ENCODE peak calls at places on chromosomes 1 and 21, in eight cellular contexts. O is CD8-positive, alpha-beta T cell; J is PC-9; W is astrocyte of the spinal cord; R is stomach; G is RWPE1; H is fibroblast of mammary gland; K is endodermal cell. V is an unnamed sample.

GRCh38 chr1:154403300-154403943 is 1.7 kb upstream of the IL6R start:
- DNase-seq in R (no peak), W (no peak), O (peak; percentile 70), G (no peak), J (no peak), H (no peak), K (no peak), V (no peak)

GRCh38 chr1:20376880-20377494 is 86.3 kb downstream of the VWA5B1 start:
- DNase-seq in J (peak; percentile 53), K (peak; percentile 93), H (peak; percentile 52), W (peak; percentile 33), R (peak; percentile 37), O (peak; percentile 66), G (peak; percentile 54), V (peak; percentile 35)

GRCh38 chr1:59158321-59158720 is 138.6 kb upstream of the FGGY start:
- DNase-seq in H (no peak), K (no peak), J (no peak), G (no peak), W (no peak), R (no peak), O (no peak), V (no peak)

GRCh38 chr1:66929999-66930822 is 5.4 kb downstream of the MIER1 start:
- DNase-seq in O (peak; percentile 97), K (peak; percentile 99), H (peak; percentile 88), W (peak; percentile 95), J (peak; percentile 97), R (peak; percentile 96), G (peak; percentile 71), V (peak; percentile 94)

GRCh38 chr1:233597489-233597901 is 16.4 kb upstream of the KCNK1 start:
- DNase-seq in O (no peak), J (no peak), G (no peak), W (no peak), R (no peak), H (peak; percentile 55), K (no peak), V (no peak)

GRCh38 chr1:17922833-17923232 is 167.7 kb downstream of the ACTL8 start:
- DNase-seq in K (peak; percentile 84), O (no peak), W (no peak), J (peak; percentile 5), H (peak; percentile 45), R (peak; percentile 36), G (peak; percentile 28), V (no peak)

GRCh38 chr1:66546045-66546810 is 12.3 kb downstream of the SGIP1 start:
- DNase-seq in G (no peak), J (no peak), R (no peak), K (no peak), H (peak; percentile 50), W (no peak), O (no peak), V (no peak)

GRCh38 chr1:166197597-166197996 is 30.8 kb upstream of the FAM78B start:
- DNase-seq in K (no peak), G (no peak), R (no peak), W (no peak), O (no peak), J (no peak), H (no peak), V (no peak)

GRCh38 chr1:229636042-229636441 is 10.0 kb downstream of the URB2 start:
- DNase-seq in G (no peak), K (no peak), R (no peak), H (no peak), J (no peak), W (no peak), O (no peak), V (no peak)

GRCh38 chr1:210944255-210944654 is 189.7 kb downstream of the KCNH1 start:
- DNase-seq in H (no peak), K (no peak), O (no peak), J (no peak), W (no peak), G (no peak), R (no peak), V (no peak)

GRCh38 chr21:28754127-28754611 is 238.5 kb downstream of the LTN1 start:
- DNase-seq in K (no peak), J (no peak), H (peak; percentile 79), W (peak; percentile 67), G (no peak), R (no peak), O (no peak), V (no peak)

GRCh38 chr1:173202430-173203145 is 4.5 kb downstream of the TNFSF4 start:
- DNase-seq in O (no peak), H (peak; percentile 92), J (peak; percentile 33), W (peak; percentile 91), K (peak; percentile 57), R (no peak), G (peak; percentile 50), V (no peak)

GRCh38 chr1:47758341-47759237 is 238.6 kb downstream of the TRABD2B start:
- DNase-seq in W (peak; percentile 91), K (peak; percentile 73), H (peak; percentile 18), R (no peak), O (no peak), J (no peak), G (no peak), V (no peak)

GRCh38 chr1:97929874-97930465 is 9.1 kb upstream of the DPYD start:
- DNase-seq in K (no peak), O (no peak), W (no peak), R (no peak), H (no peak), J (no peak), G (no peak), V (no peak)

GRCh38 chr1:115838426-115838804 is 2.5 kb downstream of the NHLH2 start:
- DNase-seq in K (peak; percentile 79), O (no peak), R (no peak), W (no peak), G (no peak), J (no peak), H (no peak), V (no peak)

GRCh38 chr1:60835649-60836048 is 246.7 kb upstream of the NFIA start:
- DNase-seq in J (no peak), O (no peak), R (no peak), H (no peak), K (no peak), W (no peak), G (peak; percentile 36), V (no peak)

GRCh38 chr1:81920245-81920740 is 119.6 kb downstream of the ADGRL2 start:
- DNase-seq in J (no peak), K (peak; percentile 85), H (peak; percentile 62), W (peak; percentile 52), R (no peak), G (no peak), O (no peak), V (no peak)

GRCh38 chr1:28965271-28965870 is 51.0 kb downstream of the EPB41 start:
- DNase-seq in O (no peak), K (no peak), J (no peak), H (no peak), G (peak; percentile 5), W (no peak), R (no peak), V (no peak)

GRCh38 chr1:95326023-95326422 is 92.0 kb downstream of the RWDD3 start:
- DNase-seq in R (no peak), G (no peak), K (no peak), J (no peak), W (no peak), H (no peak), O (no peak), V (no peak)

GRCh38 chr21:28436286-28436932 is 556.3 kb downstream of the LTN1 start:
- DNase-seq in R (no peak), O (no peak), H (peak; percentile 96), G (peak; percentile 50), J (peak; percentile 30), K (no peak), W (peak; percentile 72), V (no peak)

DNA sequence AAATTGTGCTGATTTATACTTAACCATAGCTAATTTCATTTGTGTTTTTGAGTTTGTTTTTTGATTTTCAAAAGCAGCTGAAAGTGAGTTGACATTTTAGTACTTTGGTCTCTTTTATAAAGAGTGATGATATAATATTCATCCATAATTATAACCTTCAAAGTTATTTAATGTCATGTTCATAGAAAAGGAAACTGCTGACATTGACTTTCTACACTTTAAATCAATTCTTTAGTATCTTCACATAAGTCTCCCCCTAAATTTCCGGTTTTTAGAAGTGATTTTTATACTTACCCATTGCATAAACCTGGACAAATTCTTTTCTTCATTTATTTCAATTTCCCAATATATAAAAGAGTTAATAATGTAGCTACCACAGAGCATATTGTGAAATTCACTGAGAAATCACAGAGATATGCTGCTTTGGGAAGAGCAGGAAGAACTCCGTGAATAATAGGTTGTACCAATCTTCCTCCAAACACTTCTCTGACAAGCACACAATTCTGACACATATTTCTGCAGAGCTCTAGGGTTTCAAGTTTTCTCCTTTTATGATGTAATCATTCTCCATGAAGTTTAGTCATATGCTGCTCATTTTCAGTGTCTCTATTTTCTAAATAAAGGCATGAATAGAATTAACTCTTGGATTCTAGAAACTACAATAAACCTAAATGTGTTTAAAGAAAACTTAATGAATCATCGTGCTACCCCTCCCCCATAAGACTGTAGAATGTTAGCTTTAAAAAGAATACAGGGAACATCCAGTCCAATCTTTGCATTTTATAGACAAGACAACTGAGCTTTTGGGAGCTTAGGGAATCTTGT is 25.6 kb upstream of the CDC42BPA start:
- DNase-seq in J (no peak), O (no peak), W (peak; percentile 77), H (peak; percentile 95), R (no peak), K (no peak), G (peak; percentile 81), V (no peak)
- TF ChIP-seq CTCF in J (no peak), O (no peak), W (no peak), H (no peak), R (no peak), K (no peak), G (no peak), V (no peak)

GRCh38 chr21:45863267-45863666 is 118.3 kb upstream of the COL6A1 start:
- DNase-seq in R (no peak), J (no peak), K (peak; percentile 50), H (no peak), G (no peak), O (no peak), W (no peak), V (no peak)
- TF ChIP-seq CTCF in R (no peak), J (no peak), K (peak; percentile 40), H (no peak), G (no peak), O (no peak), W (no peak), V (no peak)

GRCh38 chr1:10536133-10536768 is 61.5 kb downstream of the PEX14 start:
- DNase-seq in W (no peak), G (no peak), K (no peak), H (no peak), J (no peak), O (peak; percentile 17), R (no peak), V (no peak)
- TF ChIP-seq CTCF in W (no peak), G (no peak), K (peak; percentile 51), H (no peak), J (no peak), O (no peak), R (no peak), V (no peak)

DNA sequence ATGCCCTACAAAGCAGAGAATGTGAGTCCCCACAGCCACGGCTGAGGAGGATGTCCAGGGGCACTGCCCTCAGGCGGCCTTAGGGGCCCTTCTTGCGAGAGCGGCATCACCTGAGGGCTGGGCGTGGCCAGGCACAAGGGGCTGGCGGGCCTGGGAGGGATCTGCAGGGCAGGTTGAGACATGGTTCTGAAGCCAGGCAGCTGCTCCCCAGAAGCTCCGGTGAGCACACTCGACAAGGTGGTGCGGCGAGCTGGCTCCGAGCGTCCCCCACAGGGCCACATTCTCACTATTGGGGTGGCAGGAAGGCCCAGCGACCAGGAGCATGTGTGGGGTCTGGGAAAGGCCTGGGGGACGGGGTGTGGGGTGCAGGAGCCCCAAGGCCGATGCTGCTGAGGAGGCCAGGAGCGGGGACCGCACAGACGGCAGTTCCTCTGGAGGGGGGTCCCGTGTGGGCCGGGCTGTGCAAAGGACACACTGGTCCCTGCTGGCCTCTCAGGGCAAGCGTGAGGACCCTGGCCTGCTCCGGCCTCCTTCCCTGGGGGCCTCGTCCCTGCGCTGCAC is 47.2 kb downstream of the MORN1 start:
- DNase-seq in G (peak; percentile 34), R (no peak), J (no peak), W (no peak), H (no peak), K (no peak), O (no peak), V (no peak)
- TF ChIP-seq CTCF in G (no peak), R (no peak), J (no peak), W (no peak), H (no peak), K (no peak), O (no peak), V (no peak)

V was measured in natural killer cell.